ENCODE peak calls at places on chromosomes 11 and 22, in eight cellular contexts. R, Z, I, Y, J, E, N and B are unnamed samples.

GRCh38 chr22:19287076-19287724 is 4.3 kb downstream of the CLTCL1 start:
- DNase-seq in R (no peak), Z (no peak), I (no peak), Y (no peak), J (no peak), E (no peak), N (peak; percentile 45), B (no peak)

GRCh38 chr11:33598426-33599069 is 102.1 kb downstream of the C11orf91 start:
- DNase-seq in R (peak; percentile 62), Z (no peak), I (no peak), Y (no peak), J (no peak), E (no peak), N (no peak), B (no peak)

GRCh38 chr22:20964090-20964798 is 2.8 kb upstream of the AIFM3 start:
- DNase-seq in R (no peak), Z (no peak), I (no peak), Y (no peak), J (no peak), E (no peak), N (no peak), B (no peak)

GRCh38 chr11:61607426-61607825 is 26.6 kb upstream of the SYT7 start:
- DNase-seq in R (no peak), Z (no peak), I (no peak), Y (no peak), J (no peak), E (no peak), N (no peak), B (no peak)

GRCh38 chr11:20066783-20067156 is 93.5 kb downstream of the DBX1 start:
- DNase-seq in R (no peak), Z (no peak), I (no peak), Y (no peak), J (no peak), E (no peak), N (no peak), B (no peak)

GRCh38 chr11:117026593-117027330 is 71.5 kb downstream of the SIK3 start:
- DNase-seq in R (no peak), Z (no peak), I (no peak), Y (no peak), J (no peak), E (no peak), N (no peak), B (no peak)

GRCh38 chr11:95575517-95575916 is 214.1 kb downstream of the FAM76B start:
- DNase-seq in R (no peak), Z (no peak), I (no peak), Y (no peak), J (no peak), E (no peak), N (no peak), B (no peak)

GRCh38 chr11:126146454-126147192 is 64.8 kb downstream of the RPUSD4 start:
- DNase-seq in R (no peak), Z (no peak), I (no peak), Y (no peak), J (no peak), E (no peak), N (no peak), B (no peak)

GRCh38 chr11:17395554-17395961 is 7.1 kb upstream of the KCNJ11 start:
- DNase-seq in R (no peak), Z (no peak), I (no peak), Y (no peak), J (no peak), E (no peak), N (no peak), B (no peak)

DNA sequence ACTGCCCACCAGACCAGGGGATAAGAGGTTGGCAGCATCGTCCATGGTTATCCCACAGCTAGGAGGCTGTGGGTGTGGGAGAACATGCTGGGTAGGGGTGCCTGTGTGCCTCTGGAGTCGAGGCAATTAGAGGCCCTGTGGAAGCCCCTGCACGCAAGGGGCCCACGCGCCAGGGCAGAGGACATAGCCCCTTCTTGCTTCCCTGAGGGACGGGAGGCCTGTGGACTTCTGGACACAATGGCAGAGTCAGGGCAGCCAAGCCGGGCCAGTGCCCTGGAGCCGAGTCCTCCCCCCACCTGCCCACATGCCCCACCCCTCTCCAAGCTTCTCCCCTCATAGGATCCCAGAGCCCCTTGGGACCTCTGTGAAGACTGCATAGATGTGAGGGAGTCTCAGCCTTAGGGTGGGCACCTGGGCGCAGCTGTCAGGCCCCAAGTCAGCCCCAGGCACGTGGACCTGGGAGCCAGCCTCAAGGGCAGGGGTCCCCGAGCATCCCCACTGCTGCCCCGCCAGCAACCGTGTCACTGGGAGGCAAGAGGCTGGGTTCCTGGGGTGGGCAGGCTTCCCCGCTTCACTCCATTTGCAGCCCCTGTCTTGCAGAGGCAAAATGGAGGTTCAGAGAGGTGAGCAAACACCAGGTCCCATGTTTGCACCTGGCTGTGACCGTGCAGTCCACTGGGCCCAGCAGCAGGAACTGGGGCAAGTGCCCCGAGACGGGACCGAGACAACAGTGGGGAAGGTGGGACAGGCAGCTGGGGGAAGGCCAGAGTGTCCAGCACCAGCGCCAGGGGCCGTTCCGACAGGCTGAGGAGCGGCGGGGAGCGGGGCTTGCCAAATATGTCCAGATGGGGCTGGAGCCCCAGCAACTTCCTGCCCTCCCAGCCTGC is 52.3 kb downstream of the CDKN1C start:
- DNase-seq in R (no peak), Z (no peak), I (peak; percentile 10), Y (no peak), J (no peak), E (peak; percentile 30), N (no peak), B (no peak)
- H3K4me1 ChIP-seq in R (peaks cover 6% of the 10 kb centered on the region), Z (no peaks in the 10 kb centered on the region), I (peaks cover 15% of the 10 kb centered on the region), Y (peaks cover 16% of the 10 kb centered on the region), J (no peaks in the 10 kb centered on the region), E (peaks cover 21% of the 10 kb centered on the region), N (no peaks in the 10 kb centered on the region), B (no peaks in the 10 kb centered on the region)

DNA sequence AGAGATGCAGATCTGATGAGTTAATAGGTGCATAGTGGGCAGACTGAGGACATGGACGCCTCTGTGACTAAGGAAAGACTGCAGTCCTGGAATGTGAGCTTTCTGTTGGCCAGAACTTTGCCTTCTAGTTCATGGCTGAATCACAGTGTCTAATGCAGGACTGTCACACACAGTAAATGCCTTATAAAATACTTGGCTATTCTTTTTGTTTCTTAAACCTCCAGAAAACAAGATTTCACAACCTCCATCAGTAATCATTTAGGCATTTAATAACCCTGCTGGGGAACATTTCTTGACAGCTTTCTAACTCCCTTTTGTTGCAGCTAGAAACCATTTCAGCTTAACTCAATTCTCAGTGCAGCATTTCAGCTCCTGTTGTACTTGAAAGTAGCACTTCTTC is 335.8 kb upstream of the DDI1 start:
- DNase-seq in R (no peak), Z (no peak), I (no peak), Y (no peak), J (no peak), E (no peak), N (peak; percentile 10), B (no peak)
- H3K4me1 ChIP-seq in R (no peaks in the 10 kb centered on the region), Z (no peaks in the 10 kb centered on the region), I (no peaks in the 10 kb centered on the region), Y (no peaks in the 10 kb centered on the region), J (peaks cover 3% of the 10 kb centered on the region), E (no peaks in the 10 kb centered on the region), N (peaks cover 13% of the 10 kb centered on the region), B (no peaks in the 10 kb centered on the region)

GRCh38 chr11:31806186-31806943 is 4.8 kb downstream of the PAX6 start:
- DNase-seq in R (peak; percentile 11), Z (no peak), I (no peak), Y (no peak), J (no peak), E (no peak), N (no peak), B (no peak)

GRCh38 chr11:31807791-31808074 is 3.4 kb downstream of the PAX6 start:
- DNase-seq in R (no peak), Z (no peak), I (no peak), Y (no peak), J (no peak), E (no peak), N (no peak), B (no peak)

GRCh38 chr11:31805629-31806185 is 5.4 kb downstream of the PAX6 start:
- DNase-seq in R (no peak), Z (no peak), I (no peak), Y (no peak), J (no peak), E (no peak), N (no peak), B (no peak)

GRCh38 chr11:31808268-31808667 is 2.9 kb downstream of the PAX6 start:
- DNase-seq in R (no peak), Z (no peak), I (no peak), Y (no peak), J (no peak), E (no peak), N (no peak), B (no peak)

GRCh38 chr11:31806944-31807790 is 4.0 kb downstream of the PAX6 start:
- DNase-seq in R (no peak), Z (no peak), I (no peak), Y (no peak), J (no peak), E (no peak), N (no peak), B (no peak)
- H3K4me1 ChIP-seq in R (peaks cover 10% of the 10 kb centered on the region), Z (peaks cover 45% of the 10 kb centered on the region), I (peaks cover 10% of the 10 kb centered on the region), Y (peaks cover 30% of the 10 kb centered on the region), J (peaks cover 29% of the 10 kb centered on the region), E (peaks cover 43% of the 10 kb centered on the region), N (no peaks in the 10 kb centered on the region), B (peaks cover 18% of the 10 kb centered on the region)

GRCh38 chr22:35590634-35591295 is 26.4 kb downstream of the MB start:
- DNase-seq in R (no peak), Z (no peak), I (peak; percentile 39), Y (no peak), J (no peak), E (no peak), N (no peak), B (no peak)
- H3K4me1 ChIP-seq in R (no peaks in the 10 kb centered on the region), Z (peaks cover 5% of the 10 kb centered on the region), I (peaks cover 7% of the 10 kb centered on the region), Y (peaks cover 2% of the 10 kb centered on the region), J (peaks cover 8% of the 10 kb centered on the region), E (peaks cover 30% of the 10 kb centered on the region), N (peaks cover 63% of the 10 kb centered on the region), B (no peaks in the 10 kb centered on the region)

GRCh38 chr22:35311551-35311999 is 11.9 kb downstream of the TOM1 start:
- DNase-seq in R (peak; percentile 48), Z (no peak), I (no peak), Y (no peak), J (no peak), E (no peak), N (no peak), B (no peak)
- H3K4me1 ChIP-seq in R (peaks cover 29% of the 10 kb centered on the region), Z (peaks cover 60% of the 10 kb centered on the region), I (peaks cover 14% of the 10 kb centered on the region), Y (peaks cover 34% of the 10 kb centered on the region), J (peaks cover 22% of the 10 kb centered on the region), E (peaks cover 68% of the 10 kb centered on the region), N (peaks cover 37% of the 10 kb centered on the region), B (no peaks in the 10 kb centered on the region)

GRCh38 chr11:86194998-86195397 is 49.6 kb upstream of the EED start:
- DNase-seq in R (no peak), Z (no peak), I (no peak), Y (no peak), J (no peak), E (no peak), N (no peak), B (no peak)
- H3K4me1 ChIP-seq in R (no peaks in the 10 kb centered on the region), Z (peaks cover 9% of the 10 kb centered on the region), I (no peaks in the 10 kb centered on the region), Y (no peaks in the 10 kb centered on the region), J (no peaks in the 10 kb centered on the region), E (peaks cover 28% of the 10 kb centered on the region), N (peaks cover 15% of the 10 kb centered on the region), B (no peaks in the 10 kb centered on the region)

GRCh38 chr11:73269353-73270088 is 2.6 kb upstream of the P2RY6 start:
- DNase-seq in R (peak; percentile 45), Z (no peak), I (no peak), Y (no peak), J (no peak), E (peak; percentile 59), N (no peak), B (no peak)
- H3K4me1 ChIP-seq in R (no peaks in the 10 kb centered on the region), Z (no peaks in the 10 kb centered on the region), I (peaks cover 8% of the 10 kb centered on the region), Y (peaks cover 14% of the 10 kb centered on the region), J (peaks cover under 1% of the 10 kb centered on the region), E (peaks cover 23% of the 10 kb centered on the region), N (peaks cover 45% of the 10 kb centered on the region), B (no peaks in the 10 kb centered on the region)